ENCODE peak calls at places on chromosomes 4 and X, in five cellular contexts. J is mesenchymal stem cell, L is HEK293T, F is amniotic epithelial cell, Z is sigmoid colon. G is an unnamed sample.
A peak's percentile ranks its signal among the peaks of the same experiment; 100 is the strongest.

GRCh38 chr4:147194604-147195003 is 248.9 kb upstream of the TTC29 start:
- DNase-seq in F (no peak), J (no peak), L (no peak), Z (no peak), G (no peak)

GRCh38 chr4:56217383-56217890 is 169.9 kb downstream of the AASDH start:
- DNase-seq in J (no peak), L (no peak), F (no peak), Z (no peak), G (no peak)

GRCh38 chr4:154506253-154506652 is 14.7 kb upstream of the DCHS2 start:
- DNase-seq in F (peak; percentile 24), Z (no peak), L (peak; percentile 21), J (peak; percentile 43), G (peak; percentile 24)

GRCh38 chr4:61273237-61273636 is 73.1 kb downstream of the ADGRL3 start:
- DNase-seq in Z (no peak), L (no peak), J (peak; percentile 46), F (peak; percentile 60), G (no peak)

GRCh38 chr4:71322425-71322824 is 16.4 kb upstream of the SLC4A4 start:
- DNase-seq in Z (no peak), F (peak; percentile 30), L (no peak), J (no peak), G (no peak)

GRCh38 chrX:148416931-148417330 is 83.5 kb upstream of the AFF2 start:
- DNase-seq in L (no peak), J (no peak), F (peak; percentile 9), Z (no peak), G (no peak)

GRCh38 chrX:5876984-5877655 is 351.5 kb downstream of the NLGN4X start:
- DNase-seq in J (peak; percentile 6), L (peak; percentile 21), Z (no peak), F (no peak), G (no peak)

GRCh38 chr4:115090483-115091075 is 22.8 kb downstream of the NDST4 start:
- DNase-seq in J (peak; percentile 27), L (peak; percentile 8), Z (no peak), F (peak; percentile 1), G (peak; percentile 1)

GRCh38 chr4:132646186-132646585 is 502.9 kb upstream of the PCDH10 start:
- DNase-seq in F (no peak), Z (no peak), J (no peak), L (no peak), G (no peak)

GRCh38 chr4:32148120-32148666 is 1428.0 kb downstream of the PCDH7 start:
- DNase-seq in J (no peak), F (peak; percentile 71), L (no peak), Z (no peak), G (peak; percentile 21)

GRCh38 chr4:100063355-100063754 is 113.3 kb upstream of the H2AZ1 start:
- DNase-seq in J (no peak), Z (no peak), L (no peak), F (peak; percentile 20), G (no peak)

G was measured in endothelial cell of umbilical vein.